ENCODE peak calls at places on chromosomes 2 and 18, in four cellular contexts. A, D, C and B are unnamed samples.

GRCh38 chr2:217905906-217906305 is 96.9 kb downstream of the TNS1 start:
- DNase-seq in D (no peak), C (no peak), A (peak; percentile 44), B (no peak)

GRCh38 chr18:73959341-73959740 is 188.3 kb downstream of the FBXO15 start:
- DNase-seq in D (no peak), A (no peak), C (no peak), B (no peak)

GRCh38 chr2:28729698-28730097 is 21.9 kb upstream of the PPP1CB start:
- DNase-seq in D (no peak), A (no peak), C (no peak), B (no peak)

GRCh38 chr2:105177546-105178254 is 63.8 kb upstream of the GPR45 start:
- DNase-seq in D (peak; percentile 92), C (no peak), A (no peak), B (no peak)

GRCh38 chr2:60353406-60353800 is 200.1 kb downstream of the BCL11A start:
- DNase-seq in C (no peak), A (no peak), D (peak; percentile 68), B (no peak)

GRCh38 chr2:9708683-9709538 is 78.1 kb upstream of the YWHAQ start:
- DNase-seq in C (no peak), A (no peak), D (no peak), B (no peak)

GRCh38 chr2:186456941-186457340 is 29.1 kb upstream of the ZC3H15 start:
- DNase-seq in C (no peak), D (no peak), A (no peak), B (no peak)

GRCh38 chr18:49026501-49027378 is 76.0 kb upstream of the SMAD7 start:
- DNase-seq in D (peak; percentile 34), C (no peak), A (no peak), B (peak; percentile 36)

GRCh38 chr18:36811430-36811829 is 17.4 kb downstream of the TPGS2 start:
- DNase-seq in C (no peak), A (no peak), D (no peak), B (no peak)

GRCh38 chr2:196123679-196124373 is 47.6 kb downstream of the STK17B start:
- DNase-seq in A (no peak), C (no peak), D (no peak), B (no peak)

GRCh38 chr2:58010599-58010998 is 36.0 kb upstream of the VRK2 start:
- DNase-seq in C (no peak), D (no peak), A (no peak), B (no peak)

GRCh38 chr2:79576431-79576830 is 63.6 kb downstream of the CTNNA2 start:
- DNase-seq in A (no peak), C (no peak), D (no peak), B (no peak)

GRCh38 chr2:149739171-149739879 is 151.8 kb upstream of the MMADHC start:
- DNase-seq in C (no peak), A (no peak), D (no peak), B (no peak)

GRCh38 chr2:1730047-1730937 is 14.0 kb downstream of the PXDN start:
- DNase-seq in C (no peak), A (peak; percentile 60), D (peak; percentile 82), B (no peak)

DNA sequence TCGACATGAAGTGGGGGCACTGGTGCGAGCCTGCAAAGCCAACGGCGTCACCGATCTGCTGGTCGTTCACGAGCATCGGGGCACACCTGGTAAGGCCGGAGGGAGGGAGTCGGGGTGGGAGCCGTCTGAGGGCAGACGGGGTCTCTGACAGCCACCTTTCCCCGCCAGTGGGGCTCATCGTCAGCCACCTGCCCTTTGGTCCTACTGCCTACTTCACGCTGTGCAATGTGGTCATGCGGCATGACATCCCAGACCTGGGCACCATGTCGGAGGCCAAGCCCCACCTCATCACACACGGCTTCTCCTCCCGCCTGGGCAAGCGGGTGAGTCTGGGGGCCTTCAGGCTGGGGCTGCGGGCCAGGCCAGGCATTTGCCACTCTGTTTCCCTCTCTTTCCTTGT is 2.9 kb downstream of the IMP4 start:
- DNase-seq in C (no peak), A (no peak), D (no peak), B (no peak)
- H3K27ac ChIP-seq in C (no peak overlapping the region), A (no peak overlapping the region), D (no peak overlapping the region), B (no peak overlapping the region)

GRCh38 chr18:58882681-58883080 is 18.0 kb downstream of the ZNF532 start:
- DNase-seq in D (no peak), C (no peak), A (no peak), B (no peak)

GRCh38 chr18:58882039-58882438 is 17.4 kb downstream of the ZNF532 start:
- DNase-seq in D (no peak), A (no peak), C (no peak), B (no peak)

GRCh38 chr18:58881469-58881868 is 16.8 kb downstream of the ZNF532 start:
- DNase-seq in D (peak; percentile 3), C (no peak), A (no peak), B (no peak)

GRCh38 chr18:58878640-58879039 is 14.0 kb downstream of the ZNF532 start:
- DNase-seq in C (no peak), D (no peak), A (no peak), B (no peak)
- H3K4me1 ChIP-seq in C (no peaks in the 10 kb centered on the region), D (peaks cover 13% of the 10 kb centered on the region), A (no peaks in the 10 kb centered on the region), B (peaks cover 46% of the 10 kb centered on the region)

GRCh38 chr2:42495234-42495581 is 1.4 kb upstream of the KCNG3 start:
- DNase-seq in A (no peak), D (no peak), C (no peak), B (no peak)

GRCh38 chr2:42492691-42493467 is 903 bp downstream of the KCNG3 start:
- DNase-seq in D (peak; percentile 81), C (peak; percentile 9), A (no peak), B (peak; percentile 18)

GRCh38 chr2:42494434-42495233 is 852 bp upstream of the KCNG3 start:
- DNase-seq in C (peak; percentile 62), A (peak; percentile 70), D (peak; percentile 91), B (peak; percentile 77)

GRCh38 chr2:42493885-42494433 is at the start of gene KCNG3:
- DNase-seq in D (peak; percentile 89), C (peak; percentile 39), A (peak; percentile 52), B (peak; percentile 66)

DNA sequence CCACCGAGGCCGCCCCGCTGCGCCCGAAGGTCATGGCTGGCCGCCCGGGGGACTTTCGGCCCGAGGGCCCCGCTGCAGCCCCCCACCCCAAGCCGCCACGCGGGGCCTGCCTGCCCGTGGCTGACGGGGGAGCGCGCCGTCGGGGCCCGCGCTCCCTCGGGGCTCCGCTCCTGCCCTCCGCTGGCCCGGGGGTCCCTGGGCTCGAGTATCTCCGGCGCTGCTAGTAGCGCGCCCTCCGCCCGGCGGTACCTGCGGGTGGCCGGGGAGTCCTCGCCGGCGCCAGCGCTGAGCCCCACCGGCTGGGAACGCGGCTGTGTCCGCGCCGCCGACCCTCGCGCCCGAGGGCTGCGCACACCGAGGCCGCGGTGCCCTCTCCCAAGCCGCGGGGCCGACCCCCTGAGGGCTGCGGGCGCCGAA is 306 bp downstream of the KCNG3 start:
- DNase-seq in C (peak; percentile 0), A (no peak), D (no peak), B (peak; percentile 14)
- H3K4me3 ChIP-seq in C (peak overlapping the region; percentile 5), A (peak overlapping the region; percentile 24), D (peak overlapping the region; percentile 62), B (peak overlapping the region; percentile 74)

GRCh38 chr2:218944759-218945404 is 14.6 kb upstream of the CDK5R2 start:
- DNase-seq in A (no peak), D (no peak), C (no peak), B (no peak)
- H3K27ac ChIP-seq in A (no peak overlapping the region), D (no peak overlapping the region), C (no peak overlapping the region), B (no peak overlapping the region)

DNA sequence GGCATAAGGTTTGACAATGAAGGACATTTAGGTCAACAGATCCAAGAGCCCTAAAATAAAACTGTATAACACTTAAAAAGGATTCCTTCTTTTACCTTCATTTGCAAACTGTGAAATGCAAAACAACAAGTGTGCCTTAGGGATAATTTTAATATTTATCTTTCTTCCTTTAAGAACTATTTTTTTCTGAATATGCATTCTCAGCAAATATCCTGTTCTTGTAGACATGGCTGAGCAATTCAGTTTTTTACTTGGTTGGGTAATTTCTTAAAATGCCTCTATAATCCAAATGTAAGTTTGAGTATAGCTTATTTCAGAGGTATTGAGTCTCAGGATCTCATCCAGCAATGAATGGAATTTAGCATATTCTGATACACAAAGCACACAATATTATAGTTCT is 43.0 kb upstream of the KCNJ3 start:
- DNase-seq in D (no peak), C (no peak), A (no peak), B (no peak)
- H3K4me1 ChIP-seq in D (no peaks in the 10 kb centered on the region), C (no peaks in the 10 kb centered on the region), A (no peaks in the 10 kb centered on the region), B (no peaks in the 10 kb centered on the region)

GRCh38 chr2:165436559-165436958 is 32.9 kb upstream of the CSRNP3 start:
- DNase-seq in C (no peak), A (no peak), D (no peak), B (no peak)
- H3K4me3 ChIP-seq in C (no peak overlapping the region), A (no peak overlapping the region), D (no peak overlapping the region), B (no peak overlapping the region)

GRCh38 chr2:65453916-65454315 is 21.5 kb upstream of the SPRED2 start:
- DNase-seq in C (no peak), A (no peak), D (no peak), B (no peak)

GRCh38 chr2:65452150-65452895 is 19.9 kb upstream of the SPRED2 start:
- DNase-seq in C (no peak), D (no peak), A (no peak), B (no peak)

GRCh38 chr2:65456074-65456473 is 23.7 kb upstream of the SPRED2 start:
- DNase-seq in C (no peak), D (no peak), A (no peak), B (no peak)

GRCh38 chr2:65450810-65451209 is 18.4 kb upstream of the SPRED2 start:
- DNase-seq in D (no peak), A (no peak), C (no peak), B (no peak)

DNA sequence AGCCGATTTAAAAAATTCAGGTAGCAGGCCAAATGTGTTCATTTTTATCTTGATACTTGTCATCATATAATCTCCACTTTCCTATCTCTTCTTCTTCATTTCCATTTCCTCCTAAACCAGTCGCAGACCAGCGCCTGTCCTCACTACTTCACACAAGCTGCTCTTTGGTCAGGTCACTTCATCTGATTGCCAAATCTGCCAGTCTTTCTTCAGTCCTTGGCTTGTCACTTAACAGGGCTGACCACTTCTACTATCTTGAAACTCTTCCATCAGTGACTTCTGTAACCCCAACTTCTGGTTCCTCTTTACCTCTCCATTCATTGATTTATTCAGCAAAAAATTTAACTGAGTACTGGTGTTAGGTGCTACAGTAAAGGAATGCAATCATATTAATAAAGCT is 18.0 kb upstream of the SPRED2 start:
- DNase-seq in C (no peak), D (no peak), A (no peak), B (no peak)
- H3K27ac ChIP-seq in C (no peak overlapping the region), D (no peak overlapping the region), A (no peak overlapping the region), B (no peak overlapping the region)

GRCh38 chr2:159908623-159909022 is 110.6 kb upstream of the CD302 start:
- DNase-seq in D (no peak), A (no peak), C (no peak), B (no peak)

GRCh38 chr2:159907914-159908313 is 109.9 kb upstream of the CD302 start:
- DNase-seq in A (no peak), D (no peak), C (no peak), B (no peak)

GRCh38 chr2:159913897-159914296 is 115.9 kb upstream of the CD302 start:
- DNase-seq in A (no peak), D (no peak), C (no peak), B (no peak)

GRCh38 chr2:159912580-159912979 is 114.6 kb upstream of the CD302 start:
- DNase-seq in C (no peak), A (no peak), D (no peak), B (no peak)
- H3K4me1 ChIP-seq in C (no peaks in the 10 kb centered on the region), A (no peaks in the 10 kb centered on the region), D (no peaks in the 10 kb centered on the region), B (no peaks in the 10 kb centered on the region)

GRCh38 chr2:26269571-26270170 is 24.9 kb downstream of the HADHB start:
- DNase-seq in A (no peak), D (no peak), C (no peak), B (no peak)
- H3K4me3 ChIP-seq in A (no peak overlapping the region), D (no peak overlapping the region), C (no peak overlapping the region), B (no peak overlapping the region)

GRCh38 chr2:120730053-120730439 is 5.6 kb upstream of the GLI2 start:
- DNase-seq in D (peak; percentile 25), C (no peak), A (no peak), B (no peak)
- H3K27ac ChIP-seq in D (no peak overlapping the region), C (no peak overlapping the region), A (peak overlapping the region; percentile 11), B (no peak overlapping the region)